ENCODE peak calls at places on chromosomes 16 and 17, in eight cellular contexts. One of them, this sample, is unnamed.

GRCh38 chr17:8894673-8895578 is 27.5 kb upstream of the PIK3R6 start:
- DNase-seq in small intestine: peak; percentile 60
- DNase-seq in HCT116: peak; percentile 39
- DNase-seq in heart right ventricle: peak; percentile 61
- DNase-seq in CD8-positive, alpha-beta T cell: peak; percentile 64
- DNase-seq in AG04450: peak; percentile 8
- DNase-seq in mucosa of descending colon: no peak
- DNase-seq in upper lobe of left lung: peak; percentile 64
- DNase-seq in this sample: peak; percentile 32

GRCh38 chr16:55948230-55948629 is 73.1 kb upstream of the CES5A start:
- DNase-seq in small intestine: no peak
- DNase-seq in HCT116: no peak
- DNase-seq in heart right ventricle: no peak
- DNase-seq in CD8-positive, alpha-beta T cell: no peak
- DNase-seq in AG04450: no peak
- DNase-seq in mucosa of descending colon: no peak
- DNase-seq in upper lobe of left lung: no peak
- DNase-seq in this sample: no peak

GRCh38 chr17:61203765-61204164 is 195.9 kb upstream of the TBX2 start:
- DNase-seq in small intestine: no peak
- DNase-seq in HCT116: no peak
- DNase-seq in heart right ventricle: no peak
- DNase-seq in CD8-positive, alpha-beta T cell: no peak
- DNase-seq in AG04450: no peak
- DNase-seq in mucosa of descending colon: no peak
- DNase-seq in upper lobe of left lung: no peak
- DNase-seq in this sample: no peak

GRCh38 chr17:67830440-67830839 is 5.1 kb downstream of the BPTF start:
- DNase-seq in small intestine: peak; percentile 22
- DNase-seq in HCT116: no peak
- DNase-seq in heart right ventricle: no peak
- DNase-seq in CD8-positive, alpha-beta T cell: no peak
- DNase-seq in AG04450: no peak
- DNase-seq in mucosa of descending colon: no peak
- DNase-seq in upper lobe of left lung: peak; percentile 27
- DNase-seq in this sample: no peak

GRCh38 chr17:35314415-35315216 is 58.8 kb downstream of the SLFN11 start:
- DNase-seq in small intestine: no peak
- DNase-seq in HCT116: no peak
- DNase-seq in heart right ventricle: no peak
- DNase-seq in CD8-positive, alpha-beta T cell: no peak
- DNase-seq in AG04450: no peak
- DNase-seq in mucosa of descending colon: no peak
- DNase-seq in upper lobe of left lung: no peak
- DNase-seq in this sample: no peak

GRCh38 chr16:70646260-70647241 is at the start of gene IL34:
- DNase-seq in small intestine: no peak
- DNase-seq in HCT116: no peak
- DNase-seq in heart right ventricle: no peak
- DNase-seq in CD8-positive, alpha-beta T cell: no peak
- DNase-seq in AG04450: no peak
- DNase-seq in mucosa of descending colon: no peak
- DNase-seq in upper lobe of left lung: no peak
- DNase-seq in this sample: no peak

GRCh38 chr17:76266244-76266938 is 1.2 kb downstream of the UBALD2 start:
- DNase-seq in small intestine: no peak
- DNase-seq in HCT116: no peak
- DNase-seq in heart right ventricle: no peak
- DNase-seq in CD8-positive, alpha-beta T cell: peak; percentile 57
- DNase-seq in AG04450: no peak
- DNase-seq in mucosa of descending colon: no peak
- DNase-seq in upper lobe of left lung: peak; percentile 63
- DNase-seq in this sample: no peak

GRCh38 chr16:5870886-5871715 is 773.5 kb upstream of the EEF2KMT start:
- DNase-seq in small intestine: no peak
- DNase-seq in HCT116: no peak
- DNase-seq in heart right ventricle: no peak
- DNase-seq in CD8-positive, alpha-beta T cell: no peak
- DNase-seq in AG04450: no peak
- DNase-seq in mucosa of descending colon: no peak
- DNase-seq in upper lobe of left lung: no peak
- DNase-seq in this sample: no peak

GRCh38 chr17:47686661-47687327 is 7.2 kb upstream of the TBKBP1 start:
- DNase-seq in small intestine: no peak
- DNase-seq in HCT116: no peak
- DNase-seq in heart right ventricle: no peak
- DNase-seq in CD8-positive, alpha-beta T cell: no peak
- DNase-seq in AG04450: no peak
- DNase-seq in mucosa of descending colon: no peak
- DNase-seq in upper lobe of left lung: no peak
- DNase-seq in this sample: no peak

GRCh38 chr16:64061621-64062020 is 1060.2 kb downstream of the CDH11 start:
- DNase-seq in small intestine: no peak
- DNase-seq in HCT116: no peak
- DNase-seq in heart right ventricle: no peak
- DNase-seq in CD8-positive, alpha-beta T cell: no peak
- DNase-seq in AG04450: no peak
- DNase-seq in mucosa of descending colon: no peak
- DNase-seq in upper lobe of left lung: no peak
- DNase-seq in this sample: no peak

GRCh38 chr16:11251525-11252481 is 4.2 kb downstream of the SOCS1 start:
- DNase-seq in small intestine: peak; percentile 39
- DNase-seq in HCT116: no peak
- DNase-seq in heart right ventricle: no peak
- DNase-seq in CD8-positive, alpha-beta T cell: peak; percentile 78
- DNase-seq in AG04450: peak; percentile 63
- DNase-seq in mucosa of descending colon: peak; percentile 80
- DNase-seq in upper lobe of left lung: peak; percentile 58
- DNase-seq in this sample: peak; percentile 61

GRCh38 chr16:23288209-23288608 is 13.9 kb upstream of the SCNN1B start:
- DNase-seq in small intestine: no peak
- DNase-seq in HCT116: no peak
- DNase-seq in heart right ventricle: no peak
- DNase-seq in CD8-positive, alpha-beta T cell: no peak
- DNase-seq in AG04450: no peak
- DNase-seq in mucosa of descending colon: no peak
- DNase-seq in upper lobe of left lung: no peak
- DNase-seq in this sample: no peak

GRCh38 chr16:89828870-89829629 is 775 bp downstream of the SPIRE2 start:
- DNase-seq in small intestine: no peak
- DNase-seq in HCT116: no peak
- DNase-seq in heart right ventricle: no peak
- DNase-seq in CD8-positive, alpha-beta T cell: no peak
- DNase-seq in AG04450: no peak
- DNase-seq in mucosa of descending colon: no peak
- DNase-seq in upper lobe of left lung: no peak
- DNase-seq in this sample: no peak

GRCh38 chr17:68511254-68511670 is 968 bp upstream of the PRKAR1A start:
- DNase-seq in small intestine: peak; percentile 43
- DNase-seq in HCT116: no peak
- DNase-seq in heart right ventricle: no peak
- DNase-seq in CD8-positive, alpha-beta T cell: no peak
- DNase-seq in AG04450: no peak
- DNase-seq in mucosa of descending colon: no peak
- DNase-seq in upper lobe of left lung: no peak
- DNase-seq in this sample: no peak

GRCh38 chr16:57629516-57630401 is 1.3 kb downstream of the ADGRG1 start:
- DNase-seq in small intestine: no peak
- DNase-seq in HCT116: no peak
- DNase-seq in heart right ventricle: no peak
- DNase-seq in CD8-positive, alpha-beta T cell: no peak
- DNase-seq in AG04450: no peak
- DNase-seq in mucosa of descending colon: no peak
- DNase-seq in upper lobe of left lung: no peak
- DNase-seq in this sample: no peak

GRCh38 chr16:35906440-35906839 is 2447.0 kb downstream of the TP53TG3F start:
- DNase-seq in small intestine: no peak
- DNase-seq in HCT116: no peak
- DNase-seq in heart right ventricle: no peak
- DNase-seq in CD8-positive, alpha-beta T cell: no peak
- DNase-seq in AG04450: no peak
- DNase-seq in mucosa of descending colon: no peak
- DNase-seq in upper lobe of left lung: no peak
- DNase-seq in this sample: no peak

GRCh38 chr16:35910409-35910808 is 2451.0 kb downstream of the TP53TG3F start:
- DNase-seq in small intestine: no peak
- DNase-seq in HCT116: no peak
- DNase-seq in heart right ventricle: no peak
- DNase-seq in CD8-positive, alpha-beta T cell: no peak
- DNase-seq in AG04450: no peak
- DNase-seq in mucosa of descending colon: no peak
- DNase-seq in upper lobe of left lung: no peak
- DNase-seq in this sample: no peak

GRCh38 chr16:35909351-35909954 is 2450.0 kb downstream of the TP53TG3F start:
- DNase-seq in small intestine: no peak
- DNase-seq in HCT116: no peak
- DNase-seq in heart right ventricle: no peak
- DNase-seq in CD8-positive, alpha-beta T cell: no peak
- DNase-seq in AG04450: no peak
- DNase-seq in mucosa of descending colon: no peak
- DNase-seq in upper lobe of left lung: no peak
- DNase-seq in this sample: no peak

GRCh38 chr16:35908942-35909341 is 2449.5 kb downstream of the TP53TG3F start:
- DNase-seq in small intestine: no peak
- DNase-seq in HCT116: peak; percentile 32
- DNase-seq in heart right ventricle: no peak
- DNase-seq in CD8-positive, alpha-beta T cell: no peak
- DNase-seq in AG04450: no peak
- DNase-seq in mucosa of descending colon: no peak
- DNase-seq in upper lobe of left lung: no peak
- DNase-seq in this sample: no peak

DNA sequence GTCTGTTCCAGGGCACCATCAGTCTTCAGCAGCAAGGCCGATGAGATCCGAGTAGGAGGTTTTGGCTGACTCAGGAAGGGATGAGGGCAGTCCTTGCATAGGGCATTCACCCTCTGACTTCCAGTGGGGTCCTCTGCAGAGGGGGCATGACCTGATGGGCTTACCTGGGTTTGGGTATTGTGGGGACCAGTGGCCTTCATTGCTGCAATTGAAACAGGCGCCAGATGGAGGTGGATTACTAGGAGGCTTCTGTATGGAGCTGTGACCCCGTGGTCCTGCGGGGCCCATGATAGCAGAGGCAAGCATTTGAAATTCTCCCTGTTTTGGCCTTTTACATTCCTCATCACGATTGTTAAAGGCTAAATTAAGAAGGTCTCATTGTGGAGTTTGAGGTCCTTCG is 2448.7 kb downstream of the TP53TG3F start:
- DNase-seq in small intestine: no peak
- DNase-seq in HCT116: no peak
- DNase-seq in heart right ventricle: no peak
- DNase-seq in CD8-positive, alpha-beta T cell: no peak
- DNase-seq in AG04450: no peak
- DNase-seq in mucosa of descending colon: no peak
- DNase-seq in upper lobe of left lung: no peak
- DNase-seq in this sample: no peak
- H3K9me3 ChIP-seq in small intestine: no peaks in the 10 kb centered on the region
- H3K9me3 ChIP-seq in HCT116: no peaks in the 10 kb centered on the region
- H3K9me3 ChIP-seq in heart right ventricle: no peaks in the 10 kb centered on the region
- H3K9me3 ChIP-seq in CD8-positive, alpha-beta T cell: no peaks in the 10 kb centered on the region
- H3K9me3 ChIP-seq in AG04450: peaks cover 58% of the 10 kb centered on the region
- H3K9me3 ChIP-seq in mucosa of descending colon: peaks cover 87% of the 10 kb centered on the region
- H3K9me3 ChIP-seq in upper lobe of left lung: no peaks in the 10 kb centered on the region
- H3K9me3 ChIP-seq in this sample: no peaks in the 10 kb centered on the region

GRCh38 chr17:43352579-43352978 is 46.2 kb upstream of the ARL4D start:
- DNase-seq in small intestine: no peak
- DNase-seq in HCT116: no peak
- DNase-seq in heart right ventricle: no peak
- DNase-seq in CD8-positive, alpha-beta T cell: no peak
- DNase-seq in AG04450: no peak
- DNase-seq in mucosa of descending colon: no peak
- DNase-seq in upper lobe of left lung: no peak
- DNase-seq in this sample: no peak
- H3K9me3 ChIP-seq in small intestine: peaks cover 5% of the 10 kb centered on the region
- H3K9me3 ChIP-seq in HCT116: peaks cover 14% of the 10 kb centered on the region
- H3K9me3 ChIP-seq in heart right ventricle: peaks cover 30% of the 10 kb centered on the region
- H3K9me3 ChIP-seq in CD8-positive, alpha-beta T cell: peaks cover 22% of the 10 kb centered on the region
- H3K9me3 ChIP-seq in AG04450: peaks cover 35% of the 10 kb centered on the region
- H3K9me3 ChIP-seq in mucosa of descending colon: peaks cover 28% of the 10 kb centered on the region
- H3K9me3 ChIP-seq in upper lobe of left lung: peaks cover 24% of the 10 kb centered on the region
- H3K9me3 ChIP-seq in this sample: peaks cover 12% of the 10 kb centered on the region

GRCh38 chr17:70021726-70022125 is 53.3 kb upstream of the KCNJ16 start:
- DNase-seq in small intestine: no peak
- DNase-seq in HCT116: no peak
- DNase-seq in heart right ventricle: no peak
- DNase-seq in CD8-positive, alpha-beta T cell: no peak
- DNase-seq in AG04450: no peak
- DNase-seq in mucosa of descending colon: no peak
- DNase-seq in upper lobe of left lung: no peak
- DNase-seq in this sample: no peak

GRCh38 chr17:70029019-70029767 is 45.8 kb upstream of the KCNJ16 start:
- DNase-seq in small intestine: peak; percentile 9
- DNase-seq in HCT116: no peak
- DNase-seq in heart right ventricle: no peak
- DNase-seq in CD8-positive, alpha-beta T cell: no peak
- DNase-seq in AG04450: no peak
- DNase-seq in mucosa of descending colon: peak; percentile 16
- DNase-seq in upper lobe of left lung: no peak
- DNase-seq in this sample: no peak

GRCh38 chr17:70022175-70022574 is 52.9 kb upstream of the KCNJ16 start:
- DNase-seq in small intestine: no peak
- DNase-seq in HCT116: no peak
- DNase-seq in heart right ventricle: no peak
- DNase-seq in CD8-positive, alpha-beta T cell: no peak
- DNase-seq in AG04450: no peak
- DNase-seq in mucosa of descending colon: no peak
- DNase-seq in upper lobe of left lung: no peak
- DNase-seq in this sample: no peak

GRCh38 chr17:70028397-70028796 is 46.6 kb upstream of the KCNJ16 start:
- DNase-seq in small intestine: no peak
- DNase-seq in HCT116: no peak
- DNase-seq in heart right ventricle: no peak
- DNase-seq in CD8-positive, alpha-beta T cell: no peak
- DNase-seq in AG04450: no peak
- DNase-seq in mucosa of descending colon: no peak
- DNase-seq in upper lobe of left lung: no peak
- DNase-seq in this sample: no peak

GRCh38 chr17:70024253-70024652 is 50.8 kb upstream of the KCNJ16 start:
- DNase-seq in small intestine: no peak
- DNase-seq in HCT116: no peak
- DNase-seq in heart right ventricle: no peak
- DNase-seq in CD8-positive, alpha-beta T cell: no peak
- DNase-seq in AG04450: no peak
- DNase-seq in mucosa of descending colon: no peak
- DNase-seq in upper lobe of left lung: no peak
- DNase-seq in this sample: no peak
- H3K9me3 ChIP-seq in small intestine: no peaks in the 10 kb centered on the region
- H3K9me3 ChIP-seq in HCT116: peaks cover 27% of the 10 kb centered on the region
- H3K9me3 ChIP-seq in heart right ventricle: no peaks in the 10 kb centered on the region
- H3K9me3 ChIP-seq in CD8-positive, alpha-beta T cell: no peaks in the 10 kb centered on the region
- H3K9me3 ChIP-seq in AG04450: no peaks in the 10 kb centered on the region
- H3K9me3 ChIP-seq in mucosa of descending colon: no peaks in the 10 kb centered on the region
- H3K9me3 ChIP-seq in upper lobe of left lung: no peaks in the 10 kb centered on the region
- H3K9me3 ChIP-seq in this sample: no peaks in the 10 kb centered on the region

DNA sequence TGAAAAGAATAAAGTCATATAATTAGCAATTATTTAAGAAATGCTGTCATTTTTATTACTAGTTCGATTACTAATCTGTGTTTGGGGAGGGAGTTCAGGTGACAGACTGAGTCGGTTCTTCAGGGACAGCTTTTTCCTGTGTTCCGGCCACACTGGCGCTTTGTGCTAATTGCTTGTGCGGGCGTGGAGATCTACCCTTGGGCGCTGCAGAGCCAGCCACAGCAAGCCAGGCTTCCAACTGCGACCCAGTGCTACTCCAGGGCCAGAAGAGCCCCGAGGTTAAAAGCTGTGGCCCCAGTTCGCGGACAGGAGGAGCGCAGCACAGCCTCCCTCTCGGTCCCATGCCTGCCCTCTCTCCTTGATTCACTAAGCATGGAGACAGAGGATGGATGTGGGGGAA is 6.5 kb upstream of the OR2C1 start:
- DNase-seq in small intestine: no peak
- DNase-seq in HCT116: no peak
- DNase-seq in heart right ventricle: no peak
- DNase-seq in CD8-positive, alpha-beta T cell: no peak
- DNase-seq in AG04450: no peak
- DNase-seq in mucosa of descending colon: no peak
- DNase-seq in upper lobe of left lung: no peak
- DNase-seq in this sample: no peak
- H3K9me3 ChIP-seq in small intestine: no peaks in the 10 kb centered on the region
- H3K9me3 ChIP-seq in HCT116: no peaks in the 10 kb centered on the region
- H3K9me3 ChIP-seq in heart right ventricle: peaks cover 2% of the 10 kb centered on the region
- H3K9me3 ChIP-seq in CD8-positive, alpha-beta T cell: no peaks in the 10 kb centered on the region
- H3K9me3 ChIP-seq in AG04450: peaks cover 2% of the 10 kb centered on the region
- H3K9me3 ChIP-seq in mucosa of descending colon: no peaks in the 10 kb centered on the region
- H3K9me3 ChIP-seq in upper lobe of left lung: no peaks in the 10 kb centered on the region
- H3K9me3 ChIP-seq in this sample: no peaks in the 10 kb centered on the region